ENCODE peak calls at places on chromosomes 1 and 21, in six cellular contexts. V is breast epithelium, S is esophagus muscularis mucosa, C is HepG2, A is GM12878, X is stomach. M is an unnamed sample. For H3K9me3, the result is how much of the 10 kb centered on the place peaks cover.

GRCh38 chr1:176494436-176494835 is 31.5 kb downstream of the PAPPA2 start:
- DNase-seq in V (no peak), S (no peak), C (no peak), A (no peak), X (no peak), M (no peak)

GRCh38 chr1:21901986-21902377 is 35.1 kb downstream of the HSPG2 start:
- DNase-seq in V (no peak), S (no peak), C (no peak), A (no peak), X (no peak), M (no peak)

GRCh38 chr21:18443686-18444085 is 40.1 kb upstream of the TMPRSS15 start:
- DNase-seq in V (no peak), S (no peak), C (no peak), A (no peak), X (no peak), M (no peak)

GRCh38 chr1:164668451-164668850 is 109.5 kb downstream of the PBX1 start:
- DNase-seq in V (no peak), S (no peak), C (no peak), A (no peak), X (peak), M (no peak)

GRCh38 chr1:117929340-117930172 is at the start of the genes GDAP2 and WDR3:
- DNase-seq in V (peak), S (peak), C (peak), A (peak), X (peak), M (peak)

GRCh38 chr1:48107516-48107915 is 110.3 kb upstream of the TRABD2B start:
- DNase-seq in V (no peak), S (no peak), C (no peak), A (no peak), X (no peak), M (no peak)

GRCh38 chr1:211920602-211921226 is 90.2 kb upstream of the LPGAT1 start:
- DNase-seq in V (no peak), S (no peak), C (peak), A (no peak), X (no peak), M (no peak)

GRCh38 chr1:17069452-17070162 is 15.8 kb upstream of the SDHB start:
- DNase-seq in V (no peak), S (no peak), C (no peak), A (no peak), X (no peak), M (no peak)

GRCh38 chr21:28608646-28609045 is 384.0 kb downstream of the LTN1 start:
- DNase-seq in V (no peak), S (no peak), C (no peak), A (no peak), X (no peak), M (no peak)

GRCh38 chr1:51924455-51924854 is 45.9 kb upstream of the NRDC start:
- DNase-seq in V (no peak), S (no peak), C (no peak), A (no peak), X (no peak), M (no peak)

GRCh38 chr1:32255072-32256071 is 4.3 kb downstream of the LCK start:
- DNase-seq in V (no peak), S (no peak), C (peak), A (no peak), X (no peak), M (no peak)

GRCh38 chr21:39714331-39714730 is 30.7 kb upstream of the IGSF5 start:
- DNase-seq in V (no peak), S (no peak), C (no peak), A (no peak), X (no peak), M (no peak)

GRCh38 chr1:228983231-228983660 is 248.0 kb downstream of the RHOU start:
- DNase-seq in V (no peak), S (no peak), C (no peak), A (no peak), X (no peak), M (no peak)
- H3K27ac ChIP-seq in V (no peak), S (no peak), C (no peak), A (no peak), X (peak), M (no peak)

DNA sequence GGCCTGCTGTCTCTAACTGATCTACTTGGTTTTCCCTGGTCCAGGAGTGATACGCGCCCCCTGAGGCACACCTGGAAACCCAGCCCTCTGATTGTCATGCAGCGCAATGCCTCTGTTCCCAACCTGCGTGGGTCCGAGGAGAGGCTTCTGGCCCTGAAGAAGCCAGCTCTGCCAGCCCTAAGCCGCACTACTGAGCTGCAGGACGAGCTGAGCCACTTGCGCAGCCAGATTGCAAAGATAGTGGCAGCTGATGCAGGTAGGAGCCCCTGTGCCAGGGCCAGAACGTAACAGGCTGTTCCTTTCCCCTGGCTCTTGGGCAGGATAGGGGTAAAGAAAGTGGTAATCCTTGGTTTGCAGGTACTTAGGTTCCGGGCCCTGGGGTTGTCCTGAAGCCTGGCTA is 6.8 kb downstream of the MTFR1L start:
- DNase-seq in V (no peak), S (no peak), C (no peak), A (no peak), X (no peak), M (no peak)
- H3K9me3 ChIP-seq in V (under half), S (under half), C (under half), A (under half), X (under half), M (under half)

GRCh38 chr21:44518684-44519083 is 21.3 kb downstream of the KRTAP10-1 start:
- DNase-seq in V (no peak), S (no peak), C (no peak), A (no peak), X (no peak), M (no peak)
- TF ChIP-seq POLR2AphosphoS5 in V (no peak), S (no peak), C (no peak), A (no peak), X (no peak), M (no peak)

DNA sequence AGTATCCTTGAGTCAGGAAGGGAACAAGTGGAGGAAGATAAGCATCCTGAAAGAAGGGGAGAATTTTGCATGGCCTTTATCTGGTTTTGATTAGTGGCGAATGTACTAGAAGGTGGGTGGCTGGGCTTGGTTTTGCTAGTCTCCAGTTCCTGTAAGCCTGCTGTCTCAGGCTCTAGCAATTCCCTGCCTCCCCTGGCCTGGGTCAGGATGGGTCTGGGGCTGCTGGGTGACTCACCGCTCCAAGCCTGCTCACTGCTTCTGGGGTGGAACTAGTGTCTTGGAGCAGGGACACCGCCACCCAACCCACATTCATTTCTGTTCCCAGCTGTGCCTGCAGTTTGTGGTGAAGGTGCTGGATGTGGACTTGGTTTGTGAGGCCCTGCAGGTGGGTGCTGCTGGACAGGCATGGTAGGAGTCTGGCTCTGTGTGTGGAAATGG is 3.4 kb downstream of the BTBD19 start:
- DNase-seq in V (no peak), S (no peak), C (no peak), A (no peak), X (no peak), M (no peak)
- H3K27ac ChIP-seq in V (peak), S (peak), C (no peak), A (no peak), X (peak), M (peak)